ENCODE peak calls at places on chromosome 1, in eight cellular contexts. O is activated T-cell treated with anti-CD3 and anti-CD28 coated beads for 24 hours; C is HEK293T; X is activated naive CD8-positive, alpha-beta T cell treated with anti-CD3 and anti-CD28 coated beads, Interleukin-2, amount 50 U/mL, for 24 hours; W is GM20000; I is stimulated activated CD4-positive, alpha-beta T cell treated with anti-CD3 and anti-CD28 coated beads, Interleukin-4, amount 100 ng/mL, for 4 hours; H is T follicular helper cell; V is activated gamma-delta T cell treated with Interleukin-2 at 50 U/mL for 16 hours. E is an unnamed sample.

GRCh38 chr1:45282346-45282745 is 44.3 kb upstream of the HPDL start:
- DNase-seq in W (no peak), C (no peak), V (no peak), I (no peak), X (no peak), O (no peak), H (no peak), E (no peak)

GRCh38 chr1:205294175-205294913 is 27.2 kb downstream of the NUAK2 start:
- DNase-seq in V (no peak), X (no peak), C (no peak), W (no peak), O (no peak), I (no peak), H (no peak), E (no peak)

GRCh38 chr1:163056832-163057231 is 12.3 kb upstream of the RGS4 start:
- DNase-seq in X (no peak), C (no peak), I (no peak), H (no peak), V (no peak), O (no peak), W (no peak), E (no peak)

GRCh38 chr1:212884592-212884991 is 26.5 kb downstream of the FLVCR1 start:
- DNase-seq in H (no peak), W (no peak), V (no peak), I (no peak), X (no peak), O (no peak), C (no peak), E (no peak)

GRCh38 chr1:115492019-115492595 is 149.7 kb upstream of the VANGL1 start:
- DNase-seq in W (no peak), X (no peak), H (no peak), I (no peak), V (no peak), O (no peak), C (no peak), E (no peak)

GRCh38 chr1:151428068-151428467 is 28.7 kb downstream of the PSMB4 start:
- DNase-seq in V (no peak), C (no peak), W (no peak), O (no peak), I (no peak), H (no peak), X (no peak), E (no peak)

GRCh38 chr1:114719424-114719787 is 2.8 kb upstream of the NRAS start:
- DNase-seq in V (no peak), O (no peak), C (no peak), X (no peak), W (no peak), I (no peak), H (no peak), E (no peak)

GRCh38 chr1:205226868-205227583 is 720 bp upstream of the TMCC2 start:
- DNase-seq in W (no peak), I (no peak), H (no peak), V (no peak), O (no peak), C (no peak), X (no peak), E (no peak)

GRCh38 chr1:21586926-21587601 is 77.8 kb downstream of the ALPL start:
- DNase-seq in O (no peak), I (no peak), W (no peak), V (no peak), C (no peak), X (no peak), H (no peak), E (no peak)

GRCh38 chr1:86913399-86913895 is 479 bp downstream of the SELENOF start:
- DNase-seq in W (peak; percentile 39), C (no peak), O (peak; percentile 11), H (peak; percentile 12), X (peak; percentile 31), V (peak; percentile 19), I (no peak), E (no peak)

GRCh38 chr1:50175711-50176562 is 67.2 kb downstream of the ELAVL4 start:
- DNase-seq in O (no peak), X (no peak), W (no peak), H (no peak), I (no peak), C (no peak), V (no peak), E (no peak)

E was measured in T-helper 17 cell.